ENCODE peak calls at places on chromosomes 5 and 9, in eight cellular contexts. O is IMR-90, Q is endothelial cell of umbilical vein, J is fibroblast of mammary gland, I is brain microvascular endothelial cell, S is heart left ventricle, W is coronary artery, T is activated B cell treated with CpG ODN at 0.5 μM for 24 hours. D is an unnamed sample.

GRCh38 chr9:81535542-81536241 is 153.7 kb downstream of the TLE1 start:
- DNase-seq in O (peak), Q (no peak), J (peak), I (peak), S (no peak), W (no peak), T (no peak), D (no peak)

GRCh38 chr5:43941806-43942205 is 338.8 kb downstream of the NNT start:
- DNase-seq in O (no peak), Q (no peak), J (peak), I (no peak), S (no peak), W (no peak), T (no peak), D (no peak)

GRCh38 chr5:67197536-67197935 is 937 bp upstream of the CD180 start:
- DNase-seq in O (no peak), Q (no peak), J (no peak), I (no peak), S (no peak), W (no peak), T (no peak), D (no peak)

GRCh38 chr5:66769030-66769733 is 173.0 kb downstream of the MAST4 start:
- DNase-seq in O (no peak), Q (no peak), J (no peak), I (no peak), S (no peak), W (no peak), T (no peak), D (no peak)

GRCh38 chr5:9601055-9601739 is 29.0 kb downstream of the TAS2R1 start:
- DNase-seq in O (no peak), Q (no peak), J (no peak), I (no peak), S (no peak), W (no peak), T (no peak), D (no peak)

GRCh38 chr9:130199605-130200004 is 27.4 kb downstream of the NCS1 start:
- DNase-seq in O (peak), Q (no peak), J (peak), I (no peak), S (no peak), W (no peak), T (no peak), D (no peak)

GRCh38 chr9:116550728-116551436 is 136.2 kb upstream of the TRIM32 start:
- DNase-seq in O (peak), Q (no peak), J (peak), I (peak), S (no peak), W (no peak), T (no peak), D (no peak)

GRCh38 chr9:125484632-125485282 is 222.3 kb downstream of the MAPKAP1 start:
- DNase-seq in O (peak), Q (peak), J (peak), I (peak), S (no peak), W (no peak), T (no peak), D (no peak)

GRCh38 chr9:76785501-76785900 is 21.3 kb downstream of the PCA3 start:
- DNase-seq in O (no peak), Q (no peak), J (no peak), I (no peak), S (no peak), W (no peak), T (no peak), D (no peak)

GRCh38 chr9:31587176-31587575 is 797.3 kb upstream of the ACO1 start:
- DNase-seq in O (no peak), Q (no peak), J (no peak), I (no peak), S (no peak), W (no peak), T (no peak), D (no peak)

GRCh38 chr5:111310713-111311620 is 86.8 kb downstream of the CAMK4 start:
- DNase-seq in O (no peak), Q (no peak), J (no peak), I (no peak), S (no peak), W (no peak), T (no peak), D (no peak)

GRCh38 chr9:112819635-112820496 is 69.3 kb downstream of the SNX30 start:
- DNase-seq in O (peak), Q (peak), J (peak), I (peak), S (peak), W (no peak), T (no peak), D (no peak)

GRCh38 chr9:23789529-23790254 is 36.3 kb downstream of the ELAVL2 start:
- DNase-seq in O (no peak), Q (no peak), J (no peak), I (no peak), S (no peak), W (no peak), T (no peak), D (no peak)

GRCh38 chr9:79054500-79054899 is 517.3 kb upstream of the TLE4 start:
- DNase-seq in O (peak), Q (no peak), J (no peak), I (no peak), S (no peak), W (no peak), T (no peak), D (no peak)

GRCh38 chr5:61069150-61069549 is 93.1 kb downstream of the SMIM15 start:
- DNase-seq in O (no peak), Q (no peak), J (no peak), I (no peak), S (no peak), W (no peak), T (no peak), D (no peak)

GRCh38 chr9:129584136-129584535 is 36.8 kb downstream of the C9orf50 start:
- DNase-seq in O (peak), Q (peak), J (peak), I (peak), S (peak), W (peak), T (no peak), D (peak)

GRCh38 chr5:61619777-61620518 is 287.9 kb downstream of the ZSWIM6 start:
- DNase-seq in O (no peak), Q (no peak), J (no peak), I (no peak), S (no peak), W (no peak), T (no peak), D (no peak)

GRCh38 chr9:5062631-5063030 is 77.6 kb downstream of the JAK2 start:
- DNase-seq in O (no peak), Q (no peak), J (no peak), I (no peak), S (no peak), W (no peak), T (no peak), D (no peak)

GRCh38 chr5:174668349-174668748 is 56.0 kb upstream of the MSX2 start:
- DNase-seq in O (no peak), Q (no peak), J (no peak), I (no peak), S (no peak), W (no peak), T (no peak), D (no peak)

GRCh38 chr5:94715843-94716242 is 97.4 kb downstream of the SLF1 start:
- DNase-seq in O (no peak), Q (no peak), J (no peak), I (no peak), S (no peak), W (no peak), T (no peak), D (no peak)

GRCh38 chr5:10452768-10453331 is 11.2 kb downstream of the ROPN1L start:
- DNase-seq in O (peak), Q (peak), J (peak), I (peak), S (no peak), W (no peak), T (no peak), D (no peak)

GRCh38 chr9:128159073-128159783 is 837 bp upstream of the BBLN start:
- DNase-seq in O (no peak), Q (no peak), J (no peak), I (no peak), S (no peak), W (no peak), T (peak), D (peak)

GRCh38 chr9:21854119-21854518 is 51.7 kb downstream of the MTAP start:
- DNase-seq in O (no peak), Q (no peak), J (no peak), I (no peak), S (no peak), W (no peak), T (no peak), D (no peak)

GRCh38 chr9:24986331-24986730 is 440.6 kb upstream of the IZUMO3 start:
- DNase-seq in O (no peak), Q (no peak), J (no peak), I (no peak), S (no peak), W (no peak), T (no peak), D (no peak)

GRCh38 chr9:127218818-127219217 is 45.8 kb upstream of the GARNL3 start:
- DNase-seq in O (no peak), Q (no peak), J (no peak), I (no peak), S (no peak), W (no peak), T (no peak), D (no peak)

GRCh38 chr9:85960688-85961093 is 19.7 kb downstream of the NAA35 start:
- DNase-seq in O (peak), Q (peak), J (peak), I (no peak), S (peak), W (no peak), T (no peak), D (no peak)

GRCh38 chr5:94442971-94443370 is 175.4 kb downstream of the KIAA0825 start:
- DNase-seq in O (peak), Q (no peak), J (peak), I (no peak), S (no peak), W (no peak), T (no peak), D (no peak)

GRCh38 chr5:73792687-73793320 is 166.8 kb downstream of the ARHGEF28 start:
- DNase-seq in O (peak), Q (peak), J (peak), I (peak), S (peak), W (peak), T (peak), D (peak)

GRCh38 chr5:96293966-96294886 is 138.8 kb downstream of the PCSK1 start:
- DNase-seq in O (peak), Q (peak), J (peak), I (peak), S (no peak), W (no peak), T (no peak), D (no peak)

GRCh38 chr5:116546743-116547124 is 27.9 kb downstream of the SEMA6A start:
- DNase-seq in O (no peak), Q (no peak), J (no peak), I (no peak), S (no peak), W (no peak), T (no peak), D (no peak)

GRCh38 chr5:109877670-109878045 is 187.9 kb downstream of the MAN2A1 start:
- DNase-seq in O (peak), Q (no peak), J (peak), I (no peak), S (no peak), W (no peak), T (no peak), D (no peak)

GRCh38 chr5:179147991-179148702 is 88.0 kb downstream of the ZNF354C start:
- DNase-seq in O (no peak), Q (no peak), J (no peak), I (no peak), S (no peak), W (no peak), T (no peak), D (no peak)

GRCh38 chr9:90141723-90142122 is 500.9 kb downstream of the DIRAS2 start:
- DNase-seq in O (peak), Q (no peak), J (peak), I (no peak), S (no peak), W (no peak), T (no peak), D (no peak)

GRCh38 chr5:96919754-96920197 is 16.1 kb upstream of the LNPEP start:
- DNase-seq in O (no peak), Q (no peak), J (no peak), I (no peak), S (no peak), W (no peak), T (no peak), D (no peak)

GRCh38 chr5:81819556-81820314 is 68.8 kb upstream of the SSBP2 start:
- DNase-seq in O (peak), Q (peak), J (peak), I (peak), S (no peak), W (no peak), T (no peak), D (no peak)

GRCh38 chr9:7819984-7820383 is 20.4 kb upstream of the DMAC1 start:
- DNase-seq in O (no peak), Q (no peak), J (no peak), I (no peak), S (no peak), W (no peak), T (no peak), D (no peak)

GRCh38 chr9:92887880-92888338 is 10.1 kb upstream of the ZNF484 start:
- DNase-seq in O (no peak), Q (no peak), J (no peak), I (no peak), S (no peak), W (no peak), T (no peak), D (no peak)

GRCh38 chr5:34789021-34789531 is 49.9 kb upstream of the TTC23L start:
- DNase-seq in O (peak), Q (peak), J (peak), I (peak), S (peak), W (no peak), T (no peak), D (no peak)
- TF ChIP-seq CTCF in O (no peak), Q (no peak), J (no peak), I (no peak), S (no peak), W (no peak), T (no peak), D (no peak)

GRCh38 chr5:134511796-134512660 is 13.4 kb upstream of the JADE2 start:
- DNase-seq in O (peak), Q (no peak), J (peak), I (peak), S (peak), W (no peak), T (no peak), D (no peak)
- TF ChIP-seq CTCF in O (no peak), Q (no peak), J (peak), I (no peak), S (peak), W (no peak), T (no peak), D (no peak)

GRCh38 chr5:34519489-34520220 is 136.5 kb upstream of the RAI14 start:
- DNase-seq in O (peak), Q (peak), J (peak), I (no peak), S (no peak), W (no peak), T (no peak), D (no peak)
- TF ChIP-seq CTCF in O (no peak), Q (no peak), J (no peak), I (no peak), S (no peak), W (no peak), T (no peak), D (no peak)

GRCh38 chr5:149229298-149229937 is 42.2 kb upstream of the AFAP1L1 start:
- DNase-seq in O (no peak), Q (no peak), J (no peak), I (no peak), S (no peak), W (no peak), T (no peak), D (no peak)
- TF ChIP-seq CTCF in O (no peak), Q (no peak), J (no peak), I (no peak), S (no peak), W (no peak), T (no peak), D (no peak)

DNA sequence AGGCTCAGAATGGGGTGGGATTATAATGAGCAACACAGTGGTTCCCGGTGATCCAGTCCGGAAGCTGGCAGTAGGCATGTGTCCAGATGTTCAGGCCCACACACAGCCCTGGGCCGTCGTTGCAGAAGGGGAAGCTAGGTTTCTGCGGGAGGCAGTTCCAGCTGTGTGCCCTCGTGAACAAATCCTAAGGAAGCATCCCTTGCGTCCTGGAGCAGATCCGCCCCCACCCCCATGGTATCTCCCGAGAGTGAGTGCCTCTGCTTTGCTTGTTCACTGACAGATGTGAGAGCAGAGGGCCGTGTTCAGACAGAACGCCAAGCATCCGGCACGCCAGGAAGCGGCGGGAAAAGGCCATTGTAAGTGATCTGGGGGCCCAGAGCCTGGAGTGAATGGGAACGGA is 104.8 kb downstream of the PDE6A start:
- DNase-seq in O (peak), Q (no peak), J (peak), I (no peak), S (no peak), W (no peak), T (no peak), D (no peak)
- TF ChIP-seq CTCF in O (no peak), Q (no peak), J (no peak), I (no peak), S (no peak), W (no peak), T (no peak), D (no peak)

GRCh38 chr5:142501890-142502289 is 177.1 kb upstream of the SPRY4 start:
- DNase-seq in O (no peak), Q (no peak), J (no peak), I (no peak), S (no peak), W (no peak), T (no peak), D (no peak)
- TF ChIP-seq CTCF in O (no peak), Q (no peak), J (no peak), I (peak), S (no peak), W (no peak), T (no peak), D (no peak)

GRCh38 chr5:33311893-33312292 is 128.9 kb upstream of the TARS1 start:
- DNase-seq in O (peak), Q (peak), J (peak), I (peak), S (no peak), W (no peak), T (no peak), D (no peak)

GRCh38 chr5:33306758-33307157 is 134.0 kb upstream of the TARS1 start:
- DNase-seq in O (no peak), Q (no peak), J (peak), I (no peak), S (no peak), W (no peak), T (no peak), D (no peak)

GRCh38 chr5:33310471-33310870 is 130.3 kb upstream of the TARS1 start:
- DNase-seq in O (peak), Q (no peak), J (peak), I (no peak), S (no peak), W (no peak), T (no peak), D (no peak)

GRCh38 chr5:33309780-33310345 is 130.9 kb upstream of the TARS1 start:
- DNase-seq in O (no peak), Q (no peak), J (no peak), I (no peak), S (no peak), W (no peak), T (no peak), D (no peak)

DNA sequence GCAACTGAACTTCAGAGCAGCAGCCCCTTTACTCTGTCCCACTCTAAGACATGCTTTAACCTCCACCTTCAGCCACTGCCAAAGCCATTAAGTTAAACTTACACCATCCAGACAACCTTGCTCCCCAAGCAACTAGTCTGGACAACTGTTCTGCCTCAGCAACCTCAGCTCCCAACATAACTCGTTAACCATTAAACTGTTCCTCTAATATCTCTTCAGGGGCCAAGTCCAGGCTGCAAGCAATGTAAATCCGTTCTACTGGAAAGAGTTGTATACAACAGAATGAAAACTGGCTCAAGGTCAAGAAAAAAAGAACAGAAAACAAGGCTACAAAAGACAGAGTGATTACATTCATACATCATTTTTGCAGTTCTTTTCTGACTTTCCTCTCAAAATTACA is 131.7 kb upstream of the TARS1 start:
- DNase-seq in O (no peak), Q (no peak), J (no peak), I (no peak), S (no peak), W (no peak), T (no peak), D (no peak)
- TF ChIP-seq CTCF in O (no peak), Q (no peak), J (no peak), I (no peak), S (no peak), W (no peak), T (no peak), D (no peak)

GRCh38 chr5:994821-995220 is 13.8 kb upstream of the NKD2 start:
- DNase-seq in O (no peak), Q (no peak), J (no peak), I (no peak), S (no peak), W (no peak), T (no peak), D (no peak)
- TF ChIP-seq CTCF in O (no peak), Q (no peak), J (no peak), I (no peak), S (no peak), W (no peak), T (no peak), D (no peak)

GRCh38 chr9:84235516-84235915 is 105.0 kb downstream of the SLC28A3 start:
- DNase-seq in O (no peak), Q (no peak), J (no peak), I (no peak), S (no peak), W (no peak), T (no peak), D (no peak)

GRCh38 chr9:84241817-84242356 is 98.7 kb downstream of the SLC28A3 start:
- DNase-seq in O (no peak), Q (no peak), J (no peak), I (no peak), S (no peak), W (no peak), T (no peak), D (no peak)

GRCh38 chr9:84239341-84239740 is 101.2 kb downstream of the SLC28A3 start:
- DNase-seq in O (peak), Q (no peak), J (peak), I (no peak), S (no peak), W (no peak), T (no peak), D (no peak)

GRCh38 chr9:84238652-84239051 is 101.9 kb downstream of the SLC28A3 start:
- DNase-seq in O (no peak), Q (no peak), J (peak), I (no peak), S (no peak), W (no peak), T (no peak), D (no peak)
- TF ChIP-seq CTCF in O (peak), Q (peak), J (peak), I (peak), S (no peak), W (no peak), T (no peak), D (no peak)

GRCh38 chr9:16640649-16641048 is 229.8 kb downstream of the BNC2 start:
- DNase-seq in O (no peak), Q (peak), J (no peak), I (no peak), S (no peak), W (no peak), T (no peak), D (no peak)
- TF ChIP-seq CTCF in O (no peak), Q (peak), J (peak), I (peak), S (no peak), W (no peak), T (no peak), D (no peak)